ENCODE peak calls at places on chromosome 1, in six cellular contexts. C, L, P, N, J and Q are unnamed samples.

GRCh38 chr1:12810691-12811408 is 19.7 kb downstream of the PRAMEF1 start:
- DNase-seq in L (peak), N (no peak), J (no peak), C (no peak), P (no peak), Q (no peak)

GRCh38 chr1:159171688-159172501 is 480 bp downstream of the CADM3 start:
- DNase-seq in N (no peak), P (no peak), C (no peak), J (no peak), L (no peak), Q (no peak)

GRCh38 chr1:58815680-58816071 is 31.8 kb upstream of the JUN start:
- DNase-seq in P (no peak), C (no peak), L (peak), N (no peak), J (no peak), Q (no peak)

GRCh38 chr1:45191418-45191783 is 15.0 kb downstream of the ZSWIM5 start:
- DNase-seq in J (no peak), N (no peak), L (no peak), P (no peak), C (no peak), Q (peak)

GRCh38 chr1:17791055-17791390 is 35.9 kb downstream of the ACTL8 start:
- DNase-seq in N (no peak), L (no peak), C (no peak), J (no peak), P (no peak), Q (no peak)

GRCh38 chr1:160256396-160257046 is 5.8 kb downstream of the DCAF8 start:
- DNase-seq in J (no peak), P (peak), N (no peak), L (peak), C (no peak), Q (no peak)

GRCh38 chr1:116424438-116424837 is 51.4 kb downstream of the ATP1A1 start:
- DNase-seq in C (no peak), J (no peak), P (no peak), N (no peak), L (no peak), Q (no peak)

GRCh38 chr1:245084551-245084950 is 70.2 kb upstream of the KIF26B start:
- DNase-seq in P (no peak), C (no peak), J (no peak), L (peak), N (no peak), Q (no peak)

GRCh38 chr1:236287757-236288619 is 6.2 kb upstream of the ERO1B start:
- DNase-seq in C (no peak), P (no peak), J (no peak), N (no peak), L (no peak), Q (peak)

GRCh38 chr1:116775116-116775752 is 21.0 kb downstream of the CD2 start:
- DNase-seq in N (no peak), J (no peak), C (no peak), L (no peak), P (no peak), Q (no peak)

GRCh38 chr1:116325922-116326321 is 47.1 kb upstream of the ATP1A1 start:
- DNase-seq in C (no peak), L (no peak), N (no peak), P (no peak), J (no peak), Q (no peak)